ENCODE peak calls at places on chromosomes 1 and 21, in seven cellular contexts. One of them, this sample, is unnamed.

GRCh38 chr1:219702551-219703215 is 89.8 kb upstream of the ZC3H11B start:
- DNase-seq in A549: no peak
- DNase-seq in astrocyte of the spinal cord: peak; percentile 38
- DNase-seq in OCI-LY7: no peak
- DNase-seq in foreskin fibroblast: no peak
- DNase-seq in NB4: no peak
- DNase-seq in endothelial cell: no peak
- DNase-seq in this sample: no peak

GRCh38 chr21:44555200-44555875 is 3.3 kb downstream of the KRTAP10-3 start:
- DNase-seq in A549: no peak
- DNase-seq in astrocyte of the spinal cord: no peak
- DNase-seq in OCI-LY7: no peak
- DNase-seq in foreskin fibroblast: no peak
- DNase-seq in NB4: no peak
- DNase-seq in endothelial cell: no peak
- DNase-seq in this sample: no peak

GRCh38 chr1:44812822-44813543 is 4.7 kb downstream of the BTBD19 start:
- DNase-seq in A549: no peak
- DNase-seq in astrocyte of the spinal cord: no peak
- DNase-seq in OCI-LY7: no peak
- DNase-seq in foreskin fibroblast: peak; percentile 50
- DNase-seq in NB4: no peak
- DNase-seq in endothelial cell: peak; percentile 47
- DNase-seq in this sample: peak; percentile 94

GRCh38 chr1:9356021-9356420 is 63.3 kb downstream of the SPSB1 start:
- DNase-seq in A549: no peak
- DNase-seq in astrocyte of the spinal cord: no peak
- DNase-seq in OCI-LY7: no peak
- DNase-seq in foreskin fibroblast: no peak
- DNase-seq in NB4: no peak
- DNase-seq in endothelial cell: no peak
- DNase-seq in this sample: no peak

GRCh38 chr1:82486969-82487368 is 686.2 kb downstream of the ADGRL2 start:
- DNase-seq in A549: no peak
- DNase-seq in astrocyte of the spinal cord: no peak
- DNase-seq in OCI-LY7: no peak
- DNase-seq in foreskin fibroblast: no peak
- DNase-seq in NB4: no peak
- DNase-seq in endothelial cell: no peak
- DNase-seq in this sample: no peak

GRCh38 chr1:160838876-160839275 is 23.8 kb downstream of the CD244 start:
- DNase-seq in A549: no peak
- DNase-seq in astrocyte of the spinal cord: no peak
- DNase-seq in OCI-LY7: no peak
- DNase-seq in foreskin fibroblast: no peak
- DNase-seq in NB4: no peak
- DNase-seq in endothelial cell: no peak
- DNase-seq in this sample: no peak

GRCh38 chr1:151352001-151352718 is 5.1 kb upstream of the RFX5 start:
- DNase-seq in A549: peak; percentile 23
- DNase-seq in astrocyte of the spinal cord: peak; percentile 18
- DNase-seq in OCI-LY7: no peak
- DNase-seq in foreskin fibroblast: peak; percentile 25
- DNase-seq in NB4: no peak
- DNase-seq in endothelial cell: no peak
- DNase-seq in this sample: peak; percentile 17

GRCh38 chr1:28971980-28972771 is 57.8 kb downstream of the EPB41 start:
- DNase-seq in A549: peak; percentile 68
- DNase-seq in astrocyte of the spinal cord: peak; percentile 92
- DNase-seq in OCI-LY7: no peak
- DNase-seq in foreskin fibroblast: peak; percentile 80
- DNase-seq in NB4: no peak
- DNase-seq in endothelial cell: no peak
- DNase-seq in this sample: no peak

GRCh38 chr1:117335376-117336086 is 31.7 kb upstream of the MAN1A2 start:
- DNase-seq in A549: no peak
- DNase-seq in astrocyte of the spinal cord: no peak
- DNase-seq in OCI-LY7: no peak
- DNase-seq in foreskin fibroblast: no peak
- DNase-seq in NB4: no peak
- DNase-seq in endothelial cell: no peak
- DNase-seq in this sample: no peak

GRCh38 chr1:34398916-34399275 is 222.2 kb downstream of the C1orf94 start:
- DNase-seq in A549: no peak
- DNase-seq in astrocyte of the spinal cord: no peak
- DNase-seq in OCI-LY7: no peak
- DNase-seq in foreskin fibroblast: no peak
- DNase-seq in NB4: no peak
- DNase-seq in endothelial cell: peak; percentile 16
- DNase-seq in this sample: no peak

GRCh38 chr1:229514578-229515275 is 6.6 kb upstream of the NUP133 start:
- DNase-seq in A549: peak; percentile 75
- DNase-seq in astrocyte of the spinal cord: peak; percentile 67
- DNase-seq in OCI-LY7: peak; percentile 77
- DNase-seq in foreskin fibroblast: peak; percentile 88
- DNase-seq in NB4: peak; percentile 75
- DNase-seq in endothelial cell: peak; percentile 63
- DNase-seq in this sample: no peak

GRCh38 chr1:153384996-153385580 is 5.8 kb downstream of the S100A8 start:
- DNase-seq in A549: no peak
- DNase-seq in astrocyte of the spinal cord: no peak
- DNase-seq in OCI-LY7: no peak
- DNase-seq in foreskin fibroblast: no peak
- DNase-seq in NB4: no peak
- DNase-seq in endothelial cell: no peak
- DNase-seq in this sample: no peak

GRCh38 chr1:38045431-38046332 is 911 bp downstream of the POU3F1 start:
- DNase-seq in A549: peak; percentile 50
- DNase-seq in astrocyte of the spinal cord: peak; percentile 29
- DNase-seq in OCI-LY7: no peak
- DNase-seq in foreskin fibroblast: peak; percentile 35
- DNase-seq in NB4: peak; percentile 25
- DNase-seq in endothelial cell: no peak
- DNase-seq in this sample: peak; percentile 86

GRCh38 chr1:51115714-51116404 is 13.8 kb downstream of the C1orf185 start:
- DNase-seq in A549: no peak
- DNase-seq in astrocyte of the spinal cord: no peak
- DNase-seq in OCI-LY7: no peak
- DNase-seq in foreskin fibroblast: no peak
- DNase-seq in NB4: no peak
- DNase-seq in endothelial cell: no peak
- DNase-seq in this sample: no peak

GRCh38 chr21:46055863-46056281 is 42.0 kb upstream of the COL6A2 start:
- DNase-seq in A549: no peak
- DNase-seq in astrocyte of the spinal cord: no peak
- DNase-seq in OCI-LY7: no peak
- DNase-seq in foreskin fibroblast: peak; percentile 54
- DNase-seq in NB4: no peak
- DNase-seq in endothelial cell: no peak
- DNase-seq in this sample: peak; percentile 85

GRCh38 chr1:215185067-215185620 is 102.6 kb downstream of the KCNK2 start:
- DNase-seq in A549: no peak
- DNase-seq in astrocyte of the spinal cord: no peak
- DNase-seq in OCI-LY7: no peak
- DNase-seq in foreskin fibroblast: peak; percentile 35
- DNase-seq in NB4: no peak
- DNase-seq in endothelial cell: no peak
- DNase-seq in this sample: no peak
- TF ChIP-seq CTCF in A549: no peak
- TF ChIP-seq CTCF in astrocyte of the spinal cord: no peak
- TF ChIP-seq CTCF in OCI-LY7: no peak
- TF ChIP-seq CTCF in foreskin fibroblast: no peak
- TF ChIP-seq CTCF in NB4: no peak
- TF ChIP-seq CTCF in endothelial cell: no peak
- TF ChIP-seq CTCF in this sample: no peak

GRCh38 chr1:245500546-245500945 is 345.8 kb downstream of the KIF26B start:
- DNase-seq in A549: no peak
- DNase-seq in astrocyte of the spinal cord: peak; percentile 75
- DNase-seq in OCI-LY7: no peak
- DNase-seq in foreskin fibroblast: peak; percentile 82
- DNase-seq in NB4: peak; percentile 89
- DNase-seq in endothelial cell: no peak
- DNase-seq in this sample: no peak
- TF ChIP-seq CTCF in A549: no peak
- TF ChIP-seq CTCF in astrocyte of the spinal cord: no peak
- TF ChIP-seq CTCF in OCI-LY7: no peak
- TF ChIP-seq CTCF in foreskin fibroblast: no peak
- TF ChIP-seq CTCF in NB4: no peak
- TF ChIP-seq CTCF in endothelial cell: no peak
- TF ChIP-seq CTCF in this sample: no peak

DNA sequence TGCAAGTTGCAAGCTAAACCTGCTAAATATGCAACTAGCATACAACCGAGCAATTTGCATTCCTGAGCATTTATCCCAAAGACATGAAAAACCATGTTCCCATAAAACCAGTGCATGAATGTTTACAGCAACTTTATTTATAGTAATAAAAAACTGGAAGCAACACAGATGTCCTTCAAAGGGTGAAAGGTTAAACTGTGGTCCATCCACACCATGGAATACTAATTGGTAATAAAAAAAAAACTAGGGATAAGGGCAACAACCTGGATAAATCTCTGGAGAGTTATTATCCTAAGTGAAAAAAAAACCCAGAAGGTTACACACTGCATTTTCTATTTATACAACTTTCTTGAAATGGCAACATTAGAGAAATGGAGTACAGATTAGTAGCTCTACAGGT is 474.1 kb downstream of the SMYD3 start:
- DNase-seq in A549: no peak
- DNase-seq in astrocyte of the spinal cord: no peak
- DNase-seq in OCI-LY7: no peak
- DNase-seq in foreskin fibroblast: no peak
- DNase-seq in NB4: no peak
- DNase-seq in endothelial cell: no peak
- DNase-seq in this sample: no peak
- TF ChIP-seq CTCF in A549: no peak
- TF ChIP-seq CTCF in astrocyte of the spinal cord: no peak
- TF ChIP-seq CTCF in OCI-LY7: no peak
- TF ChIP-seq CTCF in foreskin fibroblast: no peak
- TF ChIP-seq CTCF in NB4: no peak
- TF ChIP-seq CTCF in endothelial cell: no peak
- TF ChIP-seq CTCF in this sample: no peak

GRCh38 chr1:6157528-6158174 is 22.5 kb downstream of the CHD5 start:
- DNase-seq in A549: peak; percentile 71
- DNase-seq in astrocyte of the spinal cord: peak; percentile 60
- DNase-seq in OCI-LY7: no peak
- DNase-seq in foreskin fibroblast: peak; percentile 16
- DNase-seq in NB4: peak; percentile 49
- DNase-seq in endothelial cell: no peak
- DNase-seq in this sample: no peak
- TF ChIP-seq CTCF in A549: no peak
- TF ChIP-seq CTCF in astrocyte of the spinal cord: no peak
- TF ChIP-seq CTCF in OCI-LY7: no peak
- TF ChIP-seq CTCF in foreskin fibroblast: no peak
- TF ChIP-seq CTCF in NB4: no peak
- TF ChIP-seq CTCF in endothelial cell: no peak
- TF ChIP-seq CTCF in this sample: no peak

DNA sequence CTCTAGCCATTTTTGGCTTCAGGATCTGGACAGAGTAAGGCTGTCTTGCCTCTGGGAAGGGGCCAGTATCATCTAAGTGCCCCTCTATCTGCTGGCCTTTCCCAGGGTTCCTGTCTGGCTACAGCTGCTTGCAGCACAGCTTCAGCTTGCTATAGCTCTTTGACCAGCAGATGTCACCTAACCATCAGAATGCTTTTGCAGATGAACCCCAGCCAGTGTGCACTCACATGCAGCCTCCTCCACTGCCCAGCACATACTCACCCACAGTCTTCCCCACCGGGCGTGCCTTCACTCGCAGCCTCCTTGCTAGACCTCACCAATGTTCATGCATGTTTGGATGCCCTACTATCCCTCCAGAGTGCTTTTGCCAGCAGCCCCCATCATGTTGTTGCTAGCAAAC is 769.0 kb downstream of the BRINP3 start:
- DNase-seq in A549: peak; percentile 45
- DNase-seq in astrocyte of the spinal cord: no peak
- DNase-seq in OCI-LY7: no peak
- DNase-seq in foreskin fibroblast: peak; percentile 6
- DNase-seq in NB4: peak; percentile 7
- DNase-seq in endothelial cell: peak; percentile 22
- DNase-seq in this sample: no peak
- TF ChIP-seq CTCF in A549: peak; percentile 23
- TF ChIP-seq CTCF in astrocyte of the spinal cord: peak; percentile 27
- TF ChIP-seq CTCF in OCI-LY7: no peak
- TF ChIP-seq CTCF in foreskin fibroblast: no peak
- TF ChIP-seq CTCF in NB4: no peak
- TF ChIP-seq CTCF in endothelial cell: no peak
- TF ChIP-seq CTCF in this sample: peak; percentile 23

GRCh38 chr1:187383366-187383765 is 554.6 kb downstream of the PLA2G4A start:
- DNase-seq in A549: no peak
- DNase-seq in astrocyte of the spinal cord: no peak
- DNase-seq in OCI-LY7: no peak
- DNase-seq in foreskin fibroblast: no peak
- DNase-seq in NB4: peak; percentile 11
- DNase-seq in endothelial cell: no peak
- DNase-seq in this sample: no peak
- TF ChIP-seq CTCF in A549: no peak
- TF ChIP-seq CTCF in astrocyte of the spinal cord: peak; percentile 16
- TF ChIP-seq CTCF in OCI-LY7: peak; percentile 29
- TF ChIP-seq CTCF in foreskin fibroblast: no peak
- TF ChIP-seq CTCF in NB4: peak; percentile 11
- TF ChIP-seq CTCF in endothelial cell: no peak
- TF ChIP-seq CTCF in this sample: no peak

This sample was measured in chondrocyte.